ENCODE peak calls at places on chromosomes 13 and 19, in eight cellular contexts. One of them, this sample, is unnamed.

GRCh38 chr19:4295972-4296771 is 6.0 kb downstream of the TMIGD2 start:
- DNase-seq in heart right ventricle: no peak
- DNase-seq in SK-N-MC: peak; percentile 32
- DNase-seq in pancreas: no peak
- DNase-seq in brain microvascular endothelial cell: no peak
- DNase-seq in ovary: no peak
- DNase-seq in cardiac muscle cell: peak; percentile 45
- DNase-seq in heart left ventricle: no peak
- DNase-seq in this sample: no peak

GRCh38 chr13:112350300-112350699 is 25.9 kb upstream of the SPACA7 start:
- DNase-seq in SK-N-MC: no peak
- DNase-seq in cardiac muscle cell: no peak
- DNase-seq in pancreas: no peak
- DNase-seq in heart right ventricle: no peak
- DNase-seq in brain microvascular endothelial cell: no peak
- DNase-seq in heart left ventricle: no peak
- DNase-seq in ovary: no peak
- DNase-seq in this sample: no peak

GRCh38 chr13:101007245-101007644 is 332.6 kb upstream of the TMTC4 start:
- DNase-seq in cardiac muscle cell: no peak
- DNase-seq in ovary: no peak
- DNase-seq in heart right ventricle: no peak
- DNase-seq in heart left ventricle: no peak
- DNase-seq in brain microvascular endothelial cell: no peak
- DNase-seq in SK-N-MC: no peak
- DNase-seq in pancreas: no peak
- DNase-seq in this sample: no peak

GRCh38 chr13:39446865-39447264 is 156.1 kb downstream of the LHFPL6 start:
- DNase-seq in brain microvascular endothelial cell: no peak
- DNase-seq in cardiac muscle cell: no peak
- DNase-seq in pancreas: no peak
- DNase-seq in heart left ventricle: no peak
- DNase-seq in ovary: no peak
- DNase-seq in heart right ventricle: no peak
- DNase-seq in SK-N-MC: no peak
- DNase-seq in this sample: no peak

GRCh38 chr13:32545083-32545482 is 6.5 kb upstream of the N4BP2L2 start:
- DNase-seq in cardiac muscle cell: no peak
- DNase-seq in SK-N-MC: no peak
- DNase-seq in pancreas: no peak
- DNase-seq in heart right ventricle: no peak
- DNase-seq in brain microvascular endothelial cell: no peak
- DNase-seq in heart left ventricle: no peak
- DNase-seq in ovary: no peak
- DNase-seq in this sample: no peak

GRCh38 chr13:98839826-98840769 is 87.6 kb upstream of the SLC15A1 start:
- DNase-seq in SK-N-MC: no peak
- DNase-seq in brain microvascular endothelial cell: peak; percentile 54
- DNase-seq in cardiac muscle cell: peak; percentile 70
- DNase-seq in ovary: peak; percentile 43
- DNase-seq in heart left ventricle: peak; percentile 80
- DNase-seq in pancreas: peak; percentile 62
- DNase-seq in heart right ventricle: peak; percentile 59
- DNase-seq in this sample: no peak

GRCh38 chr19:1069009-1069779 is 2.2 kb downstream of the ARHGAP45 start:
- DNase-seq in heart right ventricle: peak; percentile 72
- DNase-seq in ovary: no peak
- DNase-seq in cardiac muscle cell: no peak
- DNase-seq in SK-N-MC: no peak
- DNase-seq in brain microvascular endothelial cell: no peak
- DNase-seq in heart left ventricle: peak; percentile 87
- DNase-seq in pancreas: no peak
- DNase-seq in this sample: no peak

GRCh38 chr19:13461536-13461935 is 44.7 kb downstream of the CACNA1A start:
- DNase-seq in SK-N-MC: no peak
- DNase-seq in heart left ventricle: no peak
- DNase-seq in heart right ventricle: no peak
- DNase-seq in brain microvascular endothelial cell: no peak
- DNase-seq in pancreas: no peak
- DNase-seq in cardiac muscle cell: no peak
- DNase-seq in ovary: no peak
- DNase-seq in this sample: no peak

GRCh38 chr19:42683917-42684513 is 56.3 kb downstream of the PSG3 start:
- DNase-seq in cardiac muscle cell: peak; percentile 43
- DNase-seq in ovary: no peak
- DNase-seq in brain microvascular endothelial cell: peak; percentile 52
- DNase-seq in heart left ventricle: no peak
- DNase-seq in SK-N-MC: no peak
- DNase-seq in heart right ventricle: no peak
- DNase-seq in pancreas: no peak
- DNase-seq in this sample: no peak

DNA sequence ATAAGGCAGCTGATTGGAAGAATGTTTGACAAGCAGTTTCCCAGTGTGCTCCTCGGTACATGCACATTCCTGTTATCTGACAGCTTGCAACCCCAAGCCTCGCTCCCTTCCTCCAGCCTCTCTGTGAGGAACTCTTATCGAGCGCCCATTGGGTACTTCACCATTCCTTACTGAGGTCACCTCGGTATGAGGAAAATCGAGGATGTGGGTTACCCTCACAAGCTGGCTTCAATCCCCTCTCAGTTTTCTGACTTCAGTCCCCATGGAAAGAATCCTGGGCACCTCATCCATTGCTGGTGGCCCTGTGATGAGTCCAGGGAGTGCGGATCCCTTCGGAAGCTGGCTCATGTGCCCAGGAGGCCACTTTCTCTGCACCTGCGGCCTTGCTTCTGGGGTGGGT is 17.3 kb downstream of the TEX29 start:
- DNase-seq in heart left ventricle: no peak
- DNase-seq in SK-N-MC: no peak
- DNase-seq in heart right ventricle: no peak
- DNase-seq in cardiac muscle cell: peak; percentile 8
- DNase-seq in pancreas: no peak
- DNase-seq in ovary: no peak
- DNase-seq in brain microvascular endothelial cell: no peak
- DNase-seq in this sample: no peak
- H3K27ac ChIP-seq in heart left ventricle: no peak overlapping the region
- H3K27ac ChIP-seq in SK-N-MC: no peak overlapping the region
- H3K27ac ChIP-seq in heart right ventricle: no peak overlapping the region
- H3K27ac ChIP-seq in cardiac muscle cell: no peak overlapping the region
- H3K27ac ChIP-seq in pancreas: no peak overlapping the region
- H3K27ac ChIP-seq in ovary: no peak overlapping the region
- H3K27ac ChIP-seq in brain microvascular endothelial cell: no peak overlapping the region
- H3K27ac ChIP-seq in this sample: no peak overlapping the region

GRCh38 chr13:76331948-76332712 is 554.1 kb downstream of the KCTD12 start:
- DNase-seq in heart left ventricle: no peak
- DNase-seq in ovary: no peak
- DNase-seq in cardiac muscle cell: peak; percentile 64
- DNase-seq in pancreas: no peak
- DNase-seq in brain microvascular endothelial cell: peak; percentile 47
- DNase-seq in heart right ventricle: no peak
- DNase-seq in SK-N-MC: peak; percentile 58
- DNase-seq in this sample: no peak

GRCh38 chr13:76326343-76326742 is 559.9 kb downstream of the KCTD12 start:
- DNase-seq in pancreas: no peak
- DNase-seq in brain microvascular endothelial cell: no peak
- DNase-seq in ovary: no peak
- DNase-seq in cardiac muscle cell: no peak
- DNase-seq in SK-N-MC: no peak
- DNase-seq in heart right ventricle: no peak
- DNase-seq in heart left ventricle: no peak
- DNase-seq in this sample: no peak

GRCh38 chr13:76330216-76330615 is 556.0 kb downstream of the KCTD12 start:
- DNase-seq in cardiac muscle cell: no peak
- DNase-seq in heart left ventricle: no peak
- DNase-seq in brain microvascular endothelial cell: no peak
- DNase-seq in SK-N-MC: no peak
- DNase-seq in heart right ventricle: no peak
- DNase-seq in ovary: no peak
- DNase-seq in pancreas: no peak
- DNase-seq in this sample: no peak

GRCh38 chr13:76329004-76329403 is 557.2 kb downstream of the KCTD12 start:
- DNase-seq in heart right ventricle: no peak
- DNase-seq in ovary: no peak
- DNase-seq in heart left ventricle: no peak
- DNase-seq in brain microvascular endothelial cell: no peak
- DNase-seq in pancreas: no peak
- DNase-seq in SK-N-MC: no peak
- DNase-seq in cardiac muscle cell: no peak
- DNase-seq in this sample: no peak

DNA sequence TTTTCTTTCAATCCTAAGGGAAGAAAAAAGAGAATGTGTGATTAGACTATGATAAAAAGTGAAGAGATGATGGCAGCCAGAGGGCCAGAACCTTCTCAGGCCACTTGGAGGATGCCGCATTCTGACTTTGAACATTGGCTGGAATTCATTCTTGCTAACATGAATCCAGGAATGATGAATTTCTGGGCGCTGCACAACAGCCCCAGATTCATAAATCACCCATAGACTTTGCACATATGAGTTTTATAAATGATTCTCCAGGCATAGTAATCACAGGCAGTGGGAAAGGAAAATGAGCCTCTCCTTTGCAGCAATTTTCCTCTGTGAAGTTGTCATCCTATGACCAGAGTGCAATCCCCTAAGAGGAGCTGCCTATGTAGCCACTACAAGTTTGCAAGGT is 555.4 kb downstream of the KCTD12 start:
- DNase-seq in cardiac muscle cell: no peak
- DNase-seq in SK-N-MC: no peak
- DNase-seq in pancreas: no peak
- DNase-seq in heart right ventricle: no peak
- DNase-seq in ovary: no peak
- DNase-seq in heart left ventricle: no peak
- DNase-seq in brain microvascular endothelial cell: no peak
- DNase-seq in this sample: no peak
- H3K4me3 ChIP-seq in cardiac muscle cell: no peak overlapping the region
- H3K4me3 ChIP-seq in SK-N-MC: no peak overlapping the region
- H3K4me3 ChIP-seq in pancreas: no peak overlapping the region
- H3K4me3 ChIP-seq in heart right ventricle: no peak overlapping the region
- H3K4me3 ChIP-seq in ovary: no peak overlapping the region
- H3K4me3 ChIP-seq in heart left ventricle: no peak overlapping the region
- H3K4me3 ChIP-seq in brain microvascular endothelial cell: no peak overlapping the region
- H3K4me3 ChIP-seq in this sample: no peak overlapping the region

DNA sequence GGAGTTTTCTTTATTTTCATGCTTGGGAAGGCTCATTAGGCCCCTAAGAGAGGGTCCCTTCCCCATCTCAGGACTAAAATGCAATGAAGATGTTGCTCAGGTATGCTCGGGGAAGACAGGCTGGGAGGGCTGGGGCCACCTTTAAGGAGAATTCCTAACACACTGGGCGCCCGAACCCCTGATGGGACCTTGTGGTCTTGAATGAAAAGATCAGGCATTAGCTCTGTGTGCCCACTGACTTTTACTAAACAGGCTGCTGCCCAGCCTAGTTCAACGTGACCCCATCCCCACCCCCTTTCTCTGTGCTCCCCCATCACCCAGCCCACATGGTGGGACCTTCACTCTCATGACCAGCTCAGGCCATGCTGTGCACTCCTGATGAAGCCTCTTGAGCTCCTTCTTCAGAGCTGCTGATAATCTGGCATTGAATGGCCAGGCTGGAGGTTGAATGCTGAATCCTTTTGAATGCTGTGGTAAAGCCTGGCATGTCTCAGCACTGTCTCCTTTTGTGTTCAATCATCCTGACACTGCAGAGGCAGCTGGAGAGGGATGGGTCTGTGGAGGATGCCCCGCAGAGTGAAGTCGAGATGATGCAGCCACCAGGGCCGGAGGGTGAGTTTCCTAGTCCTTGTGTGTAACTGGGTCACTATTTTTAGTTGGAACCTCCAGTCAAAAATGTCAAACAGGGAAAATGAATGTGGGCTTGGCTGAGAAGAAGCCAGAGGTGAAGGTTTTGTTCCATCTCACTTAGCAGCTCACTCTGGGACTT is 209.1 kb downstream of the UQCRFS1 start:
- DNase-seq in heart left ventricle: no peak
- DNase-seq in pancreas: no peak
- DNase-seq in SK-N-MC: no peak
- DNase-seq in ovary: no peak
- DNase-seq in brain microvascular endothelial cell: no peak
- DNase-seq in heart right ventricle: no peak
- DNase-seq in cardiac muscle cell: no peak
- DNase-seq in this sample: peak; percentile 41
- H3K27ac ChIP-seq in heart left ventricle: no peak overlapping the region
- H3K27ac ChIP-seq in pancreas: no peak overlapping the region
- H3K27ac ChIP-seq in SK-N-MC: no peak overlapping the region
- H3K27ac ChIP-seq in ovary: no peak overlapping the region
- H3K27ac ChIP-seq in brain microvascular endothelial cell: no peak overlapping the region
- H3K27ac ChIP-seq in heart right ventricle: no peak overlapping the region
- H3K27ac ChIP-seq in cardiac muscle cell: no peak overlapping the region
- H3K27ac ChIP-seq in this sample: no peak overlapping the region

GRCh38 chr13:48530833-48531232 is 2.0 kb downstream of the RCBTB2 start:
- DNase-seq in cardiac muscle cell: no peak
- DNase-seq in heart right ventricle: no peak
- DNase-seq in ovary: no peak
- DNase-seq in brain microvascular endothelial cell: no peak
- DNase-seq in pancreas: no peak
- DNase-seq in SK-N-MC: no peak
- DNase-seq in heart left ventricle: no peak
- DNase-seq in this sample: no peak

GRCh38 chr13:48533207-48533499 is 273 bp upstream of the RCBTB2 start:
- DNase-seq in pancreas: no peak
- DNase-seq in ovary: no peak
- DNase-seq in brain microvascular endothelial cell: no peak
- DNase-seq in cardiac muscle cell: no peak
- DNase-seq in SK-N-MC: no peak
- DNase-seq in heart right ventricle: no peak
- DNase-seq in heart left ventricle: no peak
- DNase-seq in this sample: no peak

GRCh38 chr13:48532146-48532472 is 771 bp downstream of the RCBTB2 start:
- DNase-seq in cardiac muscle cell: peak; percentile 67
- DNase-seq in heart right ventricle: no peak
- DNase-seq in SK-N-MC: no peak
- DNase-seq in brain microvascular endothelial cell: no peak
- DNase-seq in pancreas: no peak
- DNase-seq in ovary: no peak
- DNase-seq in heart left ventricle: no peak
- DNase-seq in this sample: no peak

GRCh38 chr13:48532473-48533206 is at the start of gene RCBTB2:
- DNase-seq in pancreas: peak; percentile 98
- DNase-seq in cardiac muscle cell: peak; percentile 99
- DNase-seq in brain microvascular endothelial cell: peak; percentile 94
- DNase-seq in ovary: peak; percentile 99
- DNase-seq in SK-N-MC: peak; percentile 71
- DNase-seq in heart left ventricle: peak; percentile 100
- DNase-seq in heart right ventricle: peak; percentile 100
- DNase-seq in this sample: peak; percentile 92

DNA sequence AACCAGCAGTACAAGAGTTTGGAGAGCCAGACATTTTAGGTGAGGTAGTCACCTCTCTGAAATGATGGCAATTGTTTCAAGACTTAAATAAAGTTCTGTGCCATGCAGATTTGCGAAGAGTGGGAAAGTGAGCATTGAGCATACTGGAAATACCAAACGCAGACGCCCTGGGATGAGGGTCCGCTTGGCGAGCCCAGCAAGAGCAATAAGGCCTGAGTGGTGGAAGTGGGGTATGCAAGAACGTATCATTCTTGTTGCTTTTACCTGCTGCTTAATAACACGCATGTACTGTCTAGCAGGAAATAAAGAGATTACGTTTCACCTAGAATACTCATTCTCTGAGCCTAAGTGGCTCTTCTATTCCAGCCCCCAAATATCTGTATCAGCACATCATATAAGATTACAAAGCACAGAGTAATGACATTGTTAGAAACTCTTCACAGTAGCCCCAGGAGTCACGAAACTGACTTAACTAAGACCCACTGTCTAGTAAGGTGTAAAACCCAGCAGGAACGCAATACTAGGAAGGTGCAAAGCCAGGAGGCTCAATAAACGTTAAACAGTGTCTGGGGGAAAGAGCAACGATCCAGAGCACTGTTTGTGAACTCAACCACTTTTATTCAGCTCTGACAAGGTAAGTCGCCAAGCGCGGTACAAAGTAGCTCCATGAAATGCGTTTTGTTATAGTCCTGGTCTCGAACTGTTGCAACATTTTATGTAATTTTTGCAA is 1.3 kb downstream of the RCBTB2 start:
- DNase-seq in heart right ventricle: no peak
- DNase-seq in heart left ventricle: no peak
- DNase-seq in SK-N-MC: no peak
- DNase-seq in cardiac muscle cell: no peak
- DNase-seq in brain microvascular endothelial cell: peak; percentile 12
- DNase-seq in pancreas: peak; percentile 24
- DNase-seq in ovary: no peak
- DNase-seq in this sample: no peak
- H3K4me3 ChIP-seq in heart right ventricle: peak overlapping the region; percentile 71
- H3K4me3 ChIP-seq in heart left ventricle: peak overlapping the region; percentile 74
- H3K4me3 ChIP-seq in SK-N-MC: peak overlapping the region; percentile 89
- H3K4me3 ChIP-seq in cardiac muscle cell: peak overlapping the region; percentile 38
- H3K4me3 ChIP-seq in brain microvascular endothelial cell: peak overlapping the region; percentile 96
- H3K4me3 ChIP-seq in pancreas: peak overlapping the region; percentile 68
- H3K4me3 ChIP-seq in ovary: peak overlapping the region; percentile 89
- H3K4me3 ChIP-seq in this sample: peak overlapping the region; percentile 64